ENCODE peak calls at places on chromosomes 7 and 10, in ten cellular contexts. N is neural progenitor cell, I is Peyer's patch, H is psoas muscle, J is GM23248, G is breast epithelium, L is prostate gland, C is pancreas, A is HL-60, S is tibial nerve. D is an unnamed sample.
A peak's percentile ranks its signal among the peaks of the same experiment; 100 is the strongest.

GRCh38 chr10:80100861-80101695 is 22.6 kb downstream of the TMEM254 start:
- DNase-seq in H (no peak), C (no peak), A (no peak), N (no peak), G (peak; percentile 58), S (no peak), I (no peak), L (peak; percentile 52), J (no peak), D (no peak)

GRCh38 chr7:45921699-45922519 is 837 bp upstream of the IGFBP3 start:
- DNase-seq in L (peak; percentile 11), N (peak; percentile 88), A (no peak), I (peak; percentile 66), H (peak; percentile 51), G (no peak), J (peak; percentile 86), S (peak; percentile 67), C (peak; percentile 65), D (no peak)

GRCh38 chr7:150969483-150969874 is 8.6 kb downstream of the KCNH2 start:
- DNase-seq in N (no peak), S (no peak), J (no peak), H (no peak), I (no peak), A (no peak), G (no peak), L (no peak), C (no peak), D (no peak)

GRCh38 chr7:17054836-17055235 is 173.1 kb upstream of the AGR3 start:
- DNase-seq in G (no peak), N (no peak), I (no peak), L (no peak), S (no peak), H (no peak), C (no peak), J (no peak), A (no peak), D (no peak)

GRCh38 chr10:78900715-78901430 is 167.9 kb upstream of the ZMIZ1 start:
- DNase-seq in N (no peak), H (no peak), J (no peak), S (no peak), L (no peak), I (peak; percentile 28), G (no peak), C (no peak), A (no peak), D (no peak)

GRCh38 chr7:45435846-45436245 is 138.3 kb upstream of the ADCY1 start:
- DNase-seq in C (no peak), H (no peak), S (no peak), L (no peak), N (no peak), J (peak; percentile 88), I (no peak), G (no peak), A (peak; percentile 34), D (no peak)

GRCh38 chr10:120456143-120456625 is 843 bp upstream of the PLPP4 start:
- DNase-seq in A (no peak), I (no peak), G (no peak), H (no peak), N (peak; percentile 58), L (no peak), C (no peak), S (no peak), J (no peak), D (no peak)

GRCh38 chr10:21530616-21531015 is 3.4 kb upstream of the MLLT10 start:
- DNase-seq in G (no peak), J (no peak), N (no peak), H (no peak), S (no peak), L (no peak), A (no peak), C (no peak), I (no peak), D (no peak)

GRCh38 chr10:93452143-93452542 is 30.0 kb downstream of the MYOF start:
- DNase-seq in G (no peak), H (no peak), C (no peak), J (no peak), A (no peak), L (no peak), I (no peak), S (no peak), N (no peak), D (no peak)

GRCh38 chr7:149284850-149285580 is 23.0 kb downstream of the ZNF783 start:
- DNase-seq in I (peak; percentile 99), L (peak; percentile 95), H (peak; percentile 95), C (peak; percentile 99), G (peak; percentile 96), J (peak; percentile 93), A (peak; percentile 52), S (peak; percentile 86), N (peak; percentile 97), D (peak; percentile 87)

GRCh38 chr7:94417261-94417660 is 22.6 kb downstream of the COL1A2 start:
- DNase-seq in A (no peak), G (no peak), C (no peak), N (no peak), J (no peak), I (no peak), H (no peak), L (no peak), S (no peak), D (no peak)

GRCh38 chr10:109426987-109427386 is 496.3 kb downstream of the XPNPEP1 start:
- DNase-seq in H (no peak), I (no peak), A (no peak), L (no peak), S (no peak), J (no peak), C (no peak), N (peak; percentile 12), G (no peak), D (no peak)

GRCh38 chr10:120948889-120949382 is 97.8 kb downstream of the WDR11 start:
- DNase-seq in G (no peak), N (peak; percentile 92), A (peak; percentile 32), C (peak; percentile 90), J (peak; percentile 89), I (peak; percentile 70), L (no peak), H (peak; percentile 66), S (peak; percentile 62), D (peak; percentile 56)

GRCh38 chr7:101631224-101631714 is 2.2 kb upstream of the MYL10 start:
- DNase-seq in L (no peak), I (no peak), S (no peak), H (no peak), A (no peak), C (no peak), N (no peak), G (no peak), J (no peak), D (no peak)

GRCh38 chr10:32308027-32308603 is 38.8 kb downstream of the EPC1 start:
- DNase-seq in I (no peak), H (no peak), A (no peak), G (no peak), L (no peak), C (no peak), J (no peak), S (no peak), N (no peak), D (no peak)

GRCh38 chr10:32307609-32308008 is 39.3 kb downstream of the EPC1 start:
- DNase-seq in N (no peak), C (no peak), I (no peak), J (no peak), S (no peak), G (no peak), H (no peak), L (no peak), A (no peak), D (no peak)
- H3K27ac ChIP-seq in N (no peak overlapping the region), C (no peak overlapping the region), I (no peak overlapping the region), J (no peak overlapping the region), S (no peak overlapping the region), G (no peak overlapping the region), H (peak overlapping the region; percentile 51), L (no peak overlapping the region), A (no peak overlapping the region), D (no peak overlapping the region)

GRCh38 chr10:71424496-71425194 is 27.9 kb downstream of the CDH23 start:
- DNase-seq in S (no peak), A (no peak), L (no peak), N (no peak), J (no peak), C (peak; percentile 15), I (no peak), G (no peak), H (no peak), D (no peak)
- H3K27ac ChIP-seq in S (no peak overlapping the region), A (no peak overlapping the region), L (no peak overlapping the region), N (no peak overlapping the region), J (no peak overlapping the region), C (no peak overlapping the region), I (no peak overlapping the region), G (no peak overlapping the region), H (no peak overlapping the region), D (no peak overlapping the region)

GRCh38 chr10:106958591-106959328 is 205.7 kb downstream of the SORCS1 start:
- DNase-seq in G (no peak), A (no peak), J (no peak), S (no peak), N (no peak), I (no peak), C (no peak), L (no peak), H (no peak), D (no peak)
- H3K27ac ChIP-seq in G (no peak overlapping the region), A (no peak overlapping the region), J (no peak overlapping the region), S (peak overlapping the region; percentile 50), N (no peak overlapping the region), I (no peak overlapping the region), C (no peak overlapping the region), L (no peak overlapping the region), H (no peak overlapping the region), D (peak overlapping the region; percentile 26)

GRCh38 chr10:52451817-52452216 is 137.7 kb downstream of the DKK1 start:
- DNase-seq in G (no peak), J (peak; percentile 91), L (no peak), I (no peak), C (no peak), S (no peak), N (no peak), A (no peak), H (no peak), D (no peak)

GRCh38 chr10:52452600-52453493 is 138.8 kb downstream of the DKK1 start:
- DNase-seq in H (no peak), L (no peak), J (no peak), G (no peak), N (peak; percentile 67), S (no peak), C (no peak), A (no peak), I (no peak), D (no peak)

GRCh38 chr10:52447931-52448353 is 133.9 kb downstream of the DKK1 start:
- DNase-seq in N (no peak), A (no peak), I (no peak), S (no peak), H (no peak), C (no peak), G (no peak), L (no peak), J (peak; percentile 38), D (no peak)

GRCh38 chr10:52453501-52453900 is 139.4 kb downstream of the DKK1 start:
- DNase-seq in N (no peak), S (no peak), A (no peak), C (no peak), L (no peak), G (no peak), H (no peak), I (no peak), J (no peak), D (no peak)

DNA sequence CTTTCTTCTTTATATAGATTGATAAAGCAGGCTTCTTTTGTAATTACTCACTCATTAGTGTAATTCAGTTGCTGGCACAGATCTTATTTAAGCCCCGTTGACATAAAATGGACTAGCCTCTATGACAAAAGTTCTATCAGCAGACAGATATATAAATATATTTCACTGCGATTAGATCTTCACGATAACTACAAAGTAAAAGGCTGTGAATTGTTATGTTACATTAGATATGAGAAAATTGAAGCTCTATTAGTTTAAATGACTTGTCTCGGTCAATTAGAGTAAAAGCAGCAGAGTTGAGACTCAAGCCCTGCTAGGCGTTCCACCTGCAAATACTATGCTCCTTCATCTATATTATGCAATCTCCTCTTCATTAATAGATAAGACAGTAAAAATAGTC is 136.7 kb downstream of the DKK1 start:
- DNase-seq in J (no peak), A (no peak), N (no peak), I (no peak), H (no peak), S (no peak), G (no peak), C (no peak), L (no peak), D (no peak)
- H3K27ac ChIP-seq in J (no peak overlapping the region), A (no peak overlapping the region), N (no peak overlapping the region), I (no peak overlapping the region), H (no peak overlapping the region), S (no peak overlapping the region), G (no peak overlapping the region), C (no peak overlapping the region), L (no peak overlapping the region), D (no peak overlapping the region)

D was measured in caudate nucleus.